ENCODE peak calls at places on chromosomes 12 and 14, in seven cellular contexts. One of them, this sample, is unnamed.
A peak's percentile ranks its signal among the peaks of the same experiment; 100 is the strongest.

GRCh38 chr12:47767197-47767724 is 5.8 kb upstream of the SLC48A1 start:
- DNase-seq in colonic mucosa: peak; percentile 77
- DNase-seq in mesenchymal stem cell: no peak
- DNase-seq in PC-9: no peak
- DNase-seq in lung: peak; percentile 67
- DNase-seq in IMR-90: peak; percentile 19
- DNase-seq in testis: no peak
- DNase-seq in this sample: no peak

GRCh38 chr12:65742481-65742971 is 81.8 kb upstream of the HMGA2 start:
- DNase-seq in colonic mucosa: no peak
- DNase-seq in mesenchymal stem cell: peak; percentile 47
- DNase-seq in PC-9: no peak
- DNase-seq in lung: no peak
- DNase-seq in IMR-90: peak; percentile 44
- DNase-seq in testis: no peak
- DNase-seq in this sample: peak; percentile 100

GRCh38 chr14:68780358-68781160 is 12.3 kb downstream of the ZFP36L1 start:
- DNase-seq in colonic mucosa: peak; percentile 71
- DNase-seq in mesenchymal stem cell: peak; percentile 78
- DNase-seq in PC-9: no peak
- DNase-seq in lung: peak; percentile 57
- DNase-seq in IMR-90: peak; percentile 62
- DNase-seq in testis: peak; percentile 88
- DNase-seq in this sample: no peak

GRCh38 chr12:113359133-113359938 is 949 bp downstream of the PLBD2 start:
- DNase-seq in colonic mucosa: peak; percentile 52
- DNase-seq in mesenchymal stem cell: no peak
- DNase-seq in PC-9: no peak
- DNase-seq in lung: peak; percentile 39
- DNase-seq in IMR-90: peak; percentile 14
- DNase-seq in testis: peak; percentile 64
- DNase-seq in this sample: no peak

GRCh38 chr12:46371718-46372130 is 849 bp downstream of the SLC38A2 start:
- DNase-seq in colonic mucosa: peak; percentile 69
- DNase-seq in mesenchymal stem cell: peak; percentile 77
- DNase-seq in PC-9: peak; percentile 43
- DNase-seq in lung: peak; percentile 74
- DNase-seq in IMR-90: peak; percentile 44
- DNase-seq in testis: peak; percentile 51
- DNase-seq in this sample: peak; percentile 64

GRCh38 chr14:72894623-72895378 is 900 bp upstream of the DPF3 start:
- DNase-seq in colonic mucosa: peak; percentile 53
- DNase-seq in mesenchymal stem cell: peak; percentile 45
- DNase-seq in PC-9: no peak
- DNase-seq in lung: no peak
- DNase-seq in IMR-90: no peak
- DNase-seq in testis: peak; percentile 23
- DNase-seq in this sample: no peak

GRCh38 chr14:75794615-75795038 is 133.6 kb downstream of the TTLL5 start:
- DNase-seq in colonic mucosa: no peak
- DNase-seq in mesenchymal stem cell: peak; percentile 43
- DNase-seq in PC-9: peak; percentile 11
- DNase-seq in lung: no peak
- DNase-seq in IMR-90: peak; percentile 72
- DNase-seq in testis: no peak
- DNase-seq in this sample: no peak

GRCh38 chr14:76484355-76484754 is 108.4 kb downstream of the ESRRB start:
- DNase-seq in colonic mucosa: no peak
- DNase-seq in mesenchymal stem cell: no peak
- DNase-seq in PC-9: no peak
- DNase-seq in lung: no peak
- DNase-seq in IMR-90: no peak
- DNase-seq in testis: no peak
- DNase-seq in this sample: no peak

GRCh38 chr14:70254476-70254961 is 65.8 kb upstream of the SLC8A3 start:
- DNase-seq in colonic mucosa: peak; percentile 53
- DNase-seq in mesenchymal stem cell: peak; percentile 3
- DNase-seq in PC-9: peak; percentile 28
- DNase-seq in lung: peak; percentile 38
- DNase-seq in IMR-90: peak; percentile 1
- DNase-seq in testis: peak; percentile 58
- DNase-seq in this sample: peak; percentile 12

GRCh38 chr12:14284189-14284722 is 81.2 kb upstream of the ATF7IP start:
- DNase-seq in colonic mucosa: no peak
- DNase-seq in mesenchymal stem cell: peak; percentile 7
- DNase-seq in PC-9: no peak
- DNase-seq in lung: no peak
- DNase-seq in IMR-90: peak; percentile 10
- DNase-seq in testis: peak; percentile 78
- DNase-seq in this sample: no peak

GRCh38 chr12:85865905-85866304 is 8.2 kb upstream of the NTS start:
- DNase-seq in colonic mucosa: no peak
- DNase-seq in mesenchymal stem cell: peak; percentile 22
- DNase-seq in PC-9: no peak
- DNase-seq in lung: no peak
- DNase-seq in IMR-90: no peak
- DNase-seq in testis: no peak
- DNase-seq in this sample: no peak

GRCh38 chr12:106251636-106252035 is 3.8 kb upstream of the CKAP4 start:
- DNase-seq in colonic mucosa: peak; percentile 6
- DNase-seq in mesenchymal stem cell: peak; percentile 38
- DNase-seq in PC-9: no peak
- DNase-seq in lung: no peak
- DNase-seq in IMR-90: peak; percentile 56
- DNase-seq in testis: no peak
- DNase-seq in this sample: peak; percentile 3

GRCh38 chr12:109503611-109504010 is 26.2 kb downstream of the UBE3B start:
- DNase-seq in colonic mucosa: no peak
- DNase-seq in mesenchymal stem cell: no peak
- DNase-seq in PC-9: no peak
- DNase-seq in lung: no peak
- DNase-seq in IMR-90: no peak
- DNase-seq in testis: no peak
- DNase-seq in this sample: no peak
- H3K4me1 ChIP-seq in colonic mucosa: no peaks in the 10 kb centered on the region
- H3K4me1 ChIP-seq in mesenchymal stem cell: peaks cover 7% of the 10 kb centered on the region
- H3K4me1 ChIP-seq in PC-9: no peaks in the 10 kb centered on the region
- H3K4me1 ChIP-seq in lung: no peaks in the 10 kb centered on the region
- H3K4me1 ChIP-seq in IMR-90: no peaks in the 10 kb centered on the region
- H3K4me1 ChIP-seq in testis: no peaks in the 10 kb centered on the region
- H3K4me1 ChIP-seq in this sample: no peaks in the 10 kb centered on the region

GRCh38 chr14:61386173-61386772 is 64.9 kb downstream of the PRKCH start:
- DNase-seq in colonic mucosa: no peak
- DNase-seq in mesenchymal stem cell: no peak
- DNase-seq in PC-9: no peak
- DNase-seq in lung: no peak
- DNase-seq in IMR-90: no peak
- DNase-seq in testis: no peak
- DNase-seq in this sample: no peak

GRCh38 chr14:61385002-61385685 is 63.8 kb downstream of the PRKCH start:
- DNase-seq in colonic mucosa: no peak
- DNase-seq in mesenchymal stem cell: no peak
- DNase-seq in PC-9: no peak
- DNase-seq in lung: no peak
- DNase-seq in IMR-90: no peak
- DNase-seq in testis: no peak
- DNase-seq in this sample: peak; percentile 27

GRCh38 chr14:61388976-61389576 is 67.7 kb downstream of the PRKCH start:
- DNase-seq in colonic mucosa: no peak
- DNase-seq in mesenchymal stem cell: peak; percentile 6
- DNase-seq in PC-9: peak; percentile 55
- DNase-seq in lung: no peak
- DNase-seq in IMR-90: no peak
- DNase-seq in testis: no peak
- DNase-seq in this sample: peak; percentile 83

GRCh38 chr14:61388173-61388975 is 67.0 kb downstream of the PRKCH start:
- DNase-seq in colonic mucosa: no peak
- DNase-seq in mesenchymal stem cell: peak; percentile 15
- DNase-seq in PC-9: peak; percentile 73
- DNase-seq in lung: no peak
- DNase-seq in IMR-90: no peak
- DNase-seq in testis: no peak
- DNase-seq in this sample: no peak

GRCh38 chr14:61387076-61387475 is 65.7 kb downstream of the PRKCH start:
- DNase-seq in colonic mucosa: no peak
- DNase-seq in mesenchymal stem cell: no peak
- DNase-seq in PC-9: no peak
- DNase-seq in lung: no peak
- DNase-seq in IMR-90: no peak
- DNase-seq in testis: no peak
- DNase-seq in this sample: no peak
- H3K27ac ChIP-seq in colonic mucosa: no peak overlapping the region
- H3K27ac ChIP-seq in mesenchymal stem cell: no peak overlapping the region
- H3K27ac ChIP-seq in PC-9: peak overlapping the region; percentile 97
- H3K27ac ChIP-seq in lung: peak overlapping the region; percentile 40
- H3K27ac ChIP-seq in IMR-90: no peak overlapping the region
- H3K27ac ChIP-seq in testis: no peak overlapping the region
- H3K27ac ChIP-seq in this sample: no peak overlapping the region

DNA sequence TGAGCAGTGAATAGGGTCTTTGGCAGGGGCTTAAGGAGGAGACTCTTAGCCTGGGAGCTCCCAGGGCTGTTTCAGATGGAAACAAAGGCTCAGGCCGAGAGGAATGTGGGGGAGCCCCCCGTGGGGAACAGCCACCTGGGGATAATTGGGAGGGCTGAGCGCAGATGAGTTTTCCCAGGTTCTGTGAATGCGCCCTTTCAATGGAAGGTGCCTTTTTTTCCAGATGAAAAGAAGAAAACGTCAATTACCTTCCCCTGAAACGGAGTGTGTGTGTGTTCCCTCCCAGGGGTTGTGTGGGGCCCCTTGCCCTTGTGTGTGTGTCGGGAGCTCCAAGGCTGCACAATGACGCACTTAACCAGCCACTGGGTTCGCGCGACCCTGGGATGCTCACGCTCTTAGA is 14.4 kb downstream of the MEG3 start:
- DNase-seq in colonic mucosa: no peak
- DNase-seq in mesenchymal stem cell: no peak
- DNase-seq in PC-9: no peak
- DNase-seq in lung: no peak
- DNase-seq in IMR-90: no peak
- DNase-seq in testis: no peak
- DNase-seq in this sample: no peak
- H3K36me3 ChIP-seq in colonic mucosa: no peaks in the 10 kb centered on the region
- H3K36me3 ChIP-seq in mesenchymal stem cell: peaks cover 66% of the 10 kb centered on the region
- H3K36me3 ChIP-seq in PC-9: no peaks in the 10 kb centered on the region
- H3K36me3 ChIP-seq in lung: no peaks in the 10 kb centered on the region
- H3K36me3 ChIP-seq in IMR-90: peaks cover 70% of the 10 kb centered on the region
- H3K36me3 ChIP-seq in testis: no peaks in the 10 kb centered on the region
- H3K36me3 ChIP-seq in this sample: peaks cover 57% of the 10 kb centered on the region

GRCh38 chr12:124902916-124903315 is 11.5 kb downstream of the UBC start:
- DNase-seq in colonic mucosa: no peak
- DNase-seq in mesenchymal stem cell: no peak
- DNase-seq in PC-9: no peak
- DNase-seq in lung: no peak
- DNase-seq in IMR-90: no peak
- DNase-seq in testis: no peak
- DNase-seq in this sample: no peak

GRCh38 chr12:124910561-124911478 is 3.6 kb downstream of the UBC start:
- DNase-seq in colonic mucosa: peak; percentile 29
- DNase-seq in mesenchymal stem cell: peak; percentile 85
- DNase-seq in PC-9: no peak
- DNase-seq in lung: no peak
- DNase-seq in IMR-90: peak; percentile 42
- DNase-seq in testis: no peak
- DNase-seq in this sample: no peak

GRCh38 chr12:124909831-124910560 is 4.5 kb downstream of the UBC start:
- DNase-seq in colonic mucosa: peak; percentile 22
- DNase-seq in mesenchymal stem cell: peak; percentile 87
- DNase-seq in PC-9: no peak
- DNase-seq in lung: no peak
- DNase-seq in IMR-90: peak; percentile 48
- DNase-seq in testis: no peak
- DNase-seq in this sample: no peak

GRCh38 chr12:124904306-124905098 is 9.9 kb downstream of the UBC start:
- DNase-seq in colonic mucosa: peak; percentile 86
- DNase-seq in mesenchymal stem cell: peak; percentile 99
- DNase-seq in PC-9: peak; percentile 75
- DNase-seq in lung: peak; percentile 70
- DNase-seq in IMR-90: peak; percentile 94
- DNase-seq in testis: peak; percentile 96
- DNase-seq in this sample: peak; percentile 89

DNA sequence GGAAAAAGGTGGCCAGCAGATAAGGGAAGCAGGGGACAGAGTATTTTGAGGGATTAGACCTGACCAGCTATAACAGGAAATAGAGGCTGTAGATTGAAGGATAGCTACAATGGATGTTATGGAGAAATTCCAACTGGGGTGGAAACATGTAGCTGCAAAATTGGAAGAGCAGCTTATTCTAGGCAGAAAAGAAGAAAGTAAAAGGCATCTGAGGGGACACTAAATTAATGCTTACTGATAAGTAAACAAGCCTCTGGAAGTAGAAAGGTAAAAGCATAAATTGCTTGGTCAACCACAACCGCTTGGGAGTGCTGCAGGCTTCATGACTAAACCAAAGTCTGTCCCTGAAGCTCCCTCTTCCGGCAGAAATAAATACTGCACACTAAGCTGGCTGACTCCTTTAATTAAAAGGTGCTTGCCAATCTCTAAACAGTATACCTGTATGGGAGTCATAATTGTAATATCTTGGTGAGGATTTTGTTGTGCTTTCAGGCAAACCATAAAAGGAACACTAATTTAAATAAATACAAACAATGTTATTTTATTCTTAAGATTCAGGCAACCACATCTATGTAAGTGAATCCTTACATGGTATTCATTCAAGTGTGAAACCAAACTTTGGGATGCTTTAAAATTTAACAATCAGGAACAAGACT is 7.7 kb downstream of the UBC start:
- DNase-seq in colonic mucosa: peak; percentile 99
- DNase-seq in mesenchymal stem cell: peak; percentile 94
- DNase-seq in PC-9: peak; percentile 86
- DNase-seq in lung: peak; percentile 93
- DNase-seq in IMR-90: peak; percentile 90
- DNase-seq in testis: peak; percentile 98
- DNase-seq in this sample: peak; percentile 70
- H3K4me1 ChIP-seq in colonic mucosa: peaks cover 29% of the 10 kb centered on the region
- H3K4me1 ChIP-seq in mesenchymal stem cell: peaks cover 12% of the 10 kb centered on the region
- H3K4me1 ChIP-seq in PC-9: peaks cover 40% of the 10 kb centered on the region
- H3K4me1 ChIP-seq in lung: peaks cover 10% of the 10 kb centered on the region
- H3K4me1 ChIP-seq in IMR-90: peaks cover 12% of the 10 kb centered on the region
- H3K4me1 ChIP-seq in testis: peaks cover 32% of the 10 kb centered on the region
- H3K4me1 ChIP-seq in this sample: peaks cover 30% of the 10 kb centered on the region